ENCODE peak calls at places on chromosomes 4 and X, in ten cellular contexts. K is GOT3; Z is GM19239; T is SK-N-DZ; B is stimulated activated CD8-positive, alpha-beta memory T cell treated with anti-CD3 and anti-CD28 coated beads, Interleukin-12 subunit alpha, Interleukin-12 subunit beta, amount 100 ng/mL, for 4 hours; C is activated CD4-positive, alpha-beta T cell treated with anti-CD3 and anti-CD28 coated beads for 48 hours; Y is stimulated activated CD4-positive, alpha-beta T cell treated with anti-CD3 and anti-CD28 coated beads, Interleukin-1b, Interleukin-23, amount 100 ng/mL, for 1 hour; R is mucosa of gallbladder; F is T-helper 1 cell; Q is substantia nigra. H is an unnamed sample.
A peak's percentile ranks its signal among the peaks of the same experiment; 100 is the strongest.

GRCh38 chr4:159697322-159698283 is 594.7 kb downstream of the RAPGEF2 start:
- DNase-seq in K (no peak), Z (no peak), T (no peak), B (no peak), C (no peak), Y (no peak), R (no peak), F (no peak), Q (no peak), H (no peak)

GRCh38 chr4:23819041-23819511 is 70.8 kb downstream of the PPARGC1A start:
- DNase-seq in K (no peak), Z (no peak), T (no peak), B (no peak), C (no peak), Y (no peak), R (no peak), F (no peak), Q (no peak), H (peak; percentile 7)

GRCh38 chrX:100447563-100448397 is 37.7 kb upstream of the PCDH19 start:
- DNase-seq in K (no peak), Z (peak; percentile 8), T (peak; percentile 10), B (no peak), C (peak; percentile 22), Y (no peak), R (peak; percentile 29), F (no peak), Q (peak; percentile 0), H (peak; percentile 16)

GRCh38 chrX:93874554-93874953 is 200.5 kb downstream of the FAM133A start:
- DNase-seq in K (no peak), Z (no peak), T (peak; percentile 15), B (no peak), C (no peak), Y (no peak), R (no peak), F (no peak), Q (no peak), H (no peak)

GRCh38 chrX:112945796-112946195 is 105.2 kb upstream of the AMOT start:
- DNase-seq in K (no peak), Z (no peak), T (no peak), B (no peak), C (no peak), Y (no peak), R (no peak), F (no peak), Q (no peak), H (no peak)

GRCh38 chr4:6916587-6917444 is 7.2 kb downstream of the TBC1D14 start:
- DNase-seq in K (no peak), Z (no peak), T (peak; percentile 35), B (no peak), C (peak; percentile 68), Y (peak; percentile 25), R (peak; percentile 66), F (peak; percentile 64), Q (no peak), H (peak; percentile 90)

GRCh38 chr4:57410331-57411052 is 300.3 kb upstream of the IGFBP7 start:
- DNase-seq in K (no peak), Z (no peak), T (no peak), B (no peak), C (no peak), Y (no peak), R (no peak), F (no peak), Q (peak; percentile 53), H (no peak)

GRCh38 chr4:73679836-73680235 is 59.6 kb upstream of the RASSF6 start:
- DNase-seq in K (no peak), Z (no peak), T (no peak), B (no peak), C (no peak), Y (no peak), R (no peak), F (no peak), Q (no peak), H (no peak)

GRCh38 chrX:12956704-12957541 is 18.0 kb upstream of the TMSB4X start:
- DNase-seq in K (no peak), Z (no peak), T (no peak), B (no peak), C (peak; percentile 55), Y (no peak), R (no peak), F (peak; percentile 40), Q (no peak), H (peak; percentile 53)

GRCh38 chr4:74109894-74110605 is 11.1 kb upstream of the CXCL2 start:
- DNase-seq in K (peak; percentile 11), Z (no peak), T (no peak), B (no peak), C (no peak), Y (no peak), R (no peak), F (no peak), Q (no peak), H (peak; percentile 7)

GRCh38 chr4:151204925-151205524 is 71.9 kb upstream of the PRSS48 start:
- DNase-seq in K (no peak), Z (no peak), T (peak; percentile 24), B (no peak), C (no peak), Y (no peak), R (no peak), F (no peak), Q (no peak), H (peak; percentile 49)

GRCh38 chr4:164081371-164081770 is 586.9 kb downstream of the TMA16 start:
- DNase-seq in K (no peak), Z (no peak), T (no peak), B (no peak), C (no peak), Y (no peak), R (no peak), F (no peak), Q (no peak), H (no peak)

GRCh38 chrX:111402378-111402777 is 9.6 kb downstream of the DCX start:
- DNase-seq in K (no peak), Z (no peak), T (no peak), B (no peak), C (no peak), Y (no peak), R (no peak), F (no peak), Q (no peak), H (no peak)

GRCh38 chr4:77203380-77204197 is 46.6 kb downstream of the CCNG2 start:
- DNase-seq in K (no peak), Z (peak; percentile 35), T (peak; percentile 60), B (peak; percentile 29), C (peak; percentile 70), Y (peak; percentile 34), R (peak; percentile 74), F (peak; percentile 46), Q (peak; percentile 53), H (peak; percentile 80)

GRCh38 chr4:74228691-74229640 is 71.0 kb downstream of the MTHFD2L start:
- DNase-seq in K (no peak), Z (peak; percentile 10), T (peak; percentile 58), B (peak; percentile 25), C (peak; percentile 85), Y (peak; percentile 39), R (peak; percentile 61), F (peak; percentile 43), Q (peak; percentile 57), H (peak; percentile 70)

H was measured in small intestine.